ENCODE peak calls at places on chromosome 22, in nine cellular contexts. One of them, this sample, is unnamed. For H3K4me1 and H3K36me3, the result is how much of the 10 kb centered on the place peaks cover.

GRCh38 chr22:48690583-48691317 is 1136.9 kb downstream of the BRD1 start:
- DNase-seq in esophagus squamous epithelium: no peak
- DNase-seq in stomach: no peak
- DNase-seq in GM23338: no peak
- DNase-seq in tibial artery: no peak
- DNase-seq in sigmoid colon: no peak
- DNase-seq in K562: no peak
- DNase-seq in cardiac muscle cell: no peak
- DNase-seq in psoas muscle: no peak
- DNase-seq in this sample: no peak

GRCh38 chr22:28976588-28976987 is 85.0 kb downstream of the C22orf31 start:
- DNase-seq in cardiac muscle cell: peak
- DNase-seq in K562: no peak
- DNase-seq in stomach: no peak
- DNase-seq in sigmoid colon: no peak
- DNase-seq in GM23338: no peak
- DNase-seq in esophagus squamous epithelium: no peak
- DNase-seq in tibial artery: no peak
- DNase-seq in psoas muscle: no peak
- DNase-seq in this sample: no peak

GRCh38 chr22:49392247-49392646 is 435.4 kb downstream of the BRD1 start:
- DNase-seq in stomach: no peak
- DNase-seq in tibial artery: no peak
- DNase-seq in cardiac muscle cell: no peak
- DNase-seq in psoas muscle: no peak
- DNase-seq in sigmoid colon: peak
- DNase-seq in GM23338: no peak
- DNase-seq in K562: no peak
- DNase-seq in esophagus squamous epithelium: no peak
- DNase-seq in this sample: no peak

GRCh38 chr22:44497218-44497903 is 672 bp downstream of the RTL6 start:
- DNase-seq in psoas muscle: peak
- DNase-seq in cardiac muscle cell: peak
- DNase-seq in GM23338: peak
- DNase-seq in sigmoid colon: peak
- DNase-seq in stomach: no peak
- DNase-seq in K562: peak
- DNase-seq in esophagus squamous epithelium: no peak
- DNase-seq in tibial artery: no peak
- DNase-seq in this sample: peak

GRCh38 chr22:37486224-37486845 is at the start of gene MFNG:
- DNase-seq in sigmoid colon: peak
- DNase-seq in stomach: peak
- DNase-seq in cardiac muscle cell: peak
- DNase-seq in psoas muscle: peak
- DNase-seq in tibial artery: peak
- DNase-seq in K562: peak
- DNase-seq in GM23338: peak
- DNase-seq in esophagus squamous epithelium: peak
- DNase-seq in this sample: peak

GRCh38 chr22:30127749-30128166 is 47.5 kb downstream of the HORMAD2 start:
- DNase-seq in K562: no peak
- DNase-seq in GM23338: no peak
- DNase-seq in psoas muscle: no peak
- DNase-seq in cardiac muscle cell: peak
- DNase-seq in sigmoid colon: no peak
- DNase-seq in stomach: no peak
- DNase-seq in tibial artery: no peak
- DNase-seq in esophagus squamous epithelium: no peak
- DNase-seq in this sample: no peak

GRCh38 chr22:20128902-20129746 is 2.5 kb upstream of the ZDHHC8 start:
- DNase-seq in sigmoid colon: no peak
- DNase-seq in GM23338: peak
- DNase-seq in cardiac muscle cell: peak
- DNase-seq in K562: peak
- DNase-seq in esophagus squamous epithelium: no peak
- DNase-seq in stomach: peak
- DNase-seq in tibial artery: no peak
- DNase-seq in psoas muscle: no peak
- DNase-seq in this sample: no peak

GRCh38 chr22:20553947-20554741 is 46.7 kb downstream of the MED15 start:
- DNase-seq in esophagus squamous epithelium: no peak
- DNase-seq in sigmoid colon: peak
- DNase-seq in K562: no peak
- DNase-seq in stomach: no peak
- DNase-seq in psoas muscle: no peak
- DNase-seq in GM23338: no peak
- DNase-seq in tibial artery: no peak
- DNase-seq in cardiac muscle cell: no peak
- DNase-seq in this sample: no peak

GRCh38 chr22:49169074-49169744 is 658.5 kb downstream of the BRD1 start:
- DNase-seq in tibial artery: no peak
- DNase-seq in GM23338: no peak
- DNase-seq in cardiac muscle cell: no peak
- DNase-seq in esophagus squamous epithelium: no peak
- DNase-seq in stomach: no peak
- DNase-seq in psoas muscle: no peak
- DNase-seq in sigmoid colon: no peak
- DNase-seq in K562: no peak
- DNase-seq in this sample: peak

GRCh38 chr22:30301995-30302809 is 12.9 kb upstream of the CASTOR1 start:
- DNase-seq in GM23338: no peak
- DNase-seq in sigmoid colon: peak
- DNase-seq in cardiac muscle cell: peak
- DNase-seq in esophagus squamous epithelium: no peak
- DNase-seq in K562: no peak
- DNase-seq in tibial artery: no peak
- DNase-seq in stomach: peak
- DNase-seq in psoas muscle: no peak
- DNase-seq in this sample: no peak

GRCh38 chr22:30444632-30445437 is 19.3 kb downstream of the MTFP1 start:
- DNase-seq in esophagus squamous epithelium: no peak
- DNase-seq in tibial artery: no peak
- DNase-seq in psoas muscle: no peak
- DNase-seq in cardiac muscle cell: peak
- DNase-seq in sigmoid colon: no peak
- DNase-seq in K562: peak
- DNase-seq in stomach: peak
- DNase-seq in GM23338: peak
- DNase-seq in this sample: peak

GRCh38 chr22:22771696-22772377 is 115.8 kb upstream of the IGLL5 start:
- DNase-seq in GM23338: no peak
- DNase-seq in K562: no peak
- DNase-seq in stomach: no peak
- DNase-seq in esophagus squamous epithelium: no peak
- DNase-seq in psoas muscle: no peak
- DNase-seq in tibial artery: peak
- DNase-seq in sigmoid colon: no peak
- DNase-seq in cardiac muscle cell: no peak
- DNase-seq in this sample: peak

GRCh38 chr22:22773979-22774738 is 113.5 kb upstream of the IGLL5 start:
- DNase-seq in cardiac muscle cell: no peak
- DNase-seq in GM23338: no peak
- DNase-seq in tibial artery: peak
- DNase-seq in stomach: no peak
- DNase-seq in sigmoid colon: no peak
- DNase-seq in esophagus squamous epithelium: no peak
- DNase-seq in psoas muscle: no peak
- DNase-seq in K562: no peak
- DNase-seq in this sample: no peak

GRCh38 chr22:22772396-22772795 is 115.2 kb upstream of the IGLL5 start:
- DNase-seq in K562: no peak
- DNase-seq in tibial artery: peak
- DNase-seq in esophagus squamous epithelium: no peak
- DNase-seq in cardiac muscle cell: no peak
- DNase-seq in sigmoid colon: no peak
- DNase-seq in psoas muscle: no peak
- DNase-seq in GM23338: peak
- DNase-seq in stomach: no peak
- DNase-seq in this sample: no peak

GRCh38 chr22:22772883-22773282 is 114.7 kb upstream of the IGLL5 start:
- DNase-seq in esophagus squamous epithelium: no peak
- DNase-seq in psoas muscle: no peak
- DNase-seq in GM23338: no peak
- DNase-seq in cardiac muscle cell: no peak
- DNase-seq in tibial artery: no peak
- DNase-seq in stomach: no peak
- DNase-seq in K562: no peak
- DNase-seq in sigmoid colon: no peak
- DNase-seq in this sample: no peak

GRCh38 chr22:22773427-22773826 is 114.2 kb upstream of the IGLL5 start:
- DNase-seq in stomach: no peak
- DNase-seq in GM23338: no peak
- DNase-seq in esophagus squamous epithelium: no peak
- DNase-seq in sigmoid colon: no peak
- DNase-seq in cardiac muscle cell: no peak
- DNase-seq in tibial artery: no peak
- DNase-seq in psoas muscle: no peak
- DNase-seq in K562: no peak
- DNase-seq in this sample: no peak
- H3K4me1 ChIP-seq in stomach: under half
- H3K4me1 ChIP-seq in GM23338: under half
- H3K4me1 ChIP-seq in esophagus squamous epithelium: under half
- H3K4me1 ChIP-seq in sigmoid colon: under half
- H3K4me1 ChIP-seq in cardiac muscle cell: under half
- H3K4me1 ChIP-seq in tibial artery: under half
- H3K4me1 ChIP-seq in psoas muscle: under half
- H3K4me1 ChIP-seq in K562: under half
- H3K4me1 ChIP-seq in this sample: under half

GRCh38 chr22:46357711-46358505 is 22.4 kb downstream of the TRMU start:
- DNase-seq in sigmoid colon: no peak
- DNase-seq in cardiac muscle cell: no peak
- DNase-seq in GM23338: no peak
- DNase-seq in psoas muscle: no peak
- DNase-seq in stomach: no peak
- DNase-seq in K562: no peak
- DNase-seq in tibial artery: no peak
- DNase-seq in esophagus squamous epithelium: no peak
- DNase-seq in this sample: peak
- H3K36me3 ChIP-seq in sigmoid colon: under half
- H3K36me3 ChIP-seq in cardiac muscle cell: under half
- H3K36me3 ChIP-seq in GM23338: under half
- H3K36me3 ChIP-seq in psoas muscle: under half
- H3K36me3 ChIP-seq in stomach: half or more
- H3K36me3 ChIP-seq in K562: under half
- H3K36me3 ChIP-seq in tibial artery: half or more
- H3K36me3 ChIP-seq in esophagus squamous epithelium: under half
- H3K36me3 ChIP-seq in this sample: under half

GRCh38 chr22:39068033-39068785 is 8.9 kb upstream of the APOBEC3G start:
- DNase-seq in esophagus squamous epithelium: no peak
- DNase-seq in cardiac muscle cell: no peak
- DNase-seq in psoas muscle: no peak
- DNase-seq in K562: no peak
- DNase-seq in tibial artery: no peak
- DNase-seq in GM23338: no peak
- DNase-seq in stomach: no peak
- DNase-seq in sigmoid colon: no peak
- DNase-seq in this sample: peak
- H3K4me1 ChIP-seq in esophagus squamous epithelium: under half
- H3K4me1 ChIP-seq in cardiac muscle cell: under half
- H3K4me1 ChIP-seq in psoas muscle: under half
- H3K4me1 ChIP-seq in K562: under half
- H3K4me1 ChIP-seq in tibial artery: under half
- H3K4me1 ChIP-seq in GM23338: under half
- H3K4me1 ChIP-seq in stomach: under half
- H3K4me1 ChIP-seq in sigmoid colon: under half
- H3K4me1 ChIP-seq in this sample: under half

GRCh38 chr22:27063381-27063780 is 406.0 kb downstream of the MIAT start:
- DNase-seq in tibial artery: no peak
- DNase-seq in cardiac muscle cell: peak
- DNase-seq in esophagus squamous epithelium: no peak
- DNase-seq in GM23338: no peak
- DNase-seq in K562: no peak
- DNase-seq in psoas muscle: no peak
- DNase-seq in stomach: no peak
- DNase-seq in sigmoid colon: no peak
- DNase-seq in this sample: no peak

GRCh38 chr22:27062857-27063256 is 405.5 kb downstream of the MIAT start:
- DNase-seq in stomach: no peak
- DNase-seq in GM23338: no peak
- DNase-seq in esophagus squamous epithelium: no peak
- DNase-seq in tibial artery: no peak
- DNase-seq in sigmoid colon: no peak
- DNase-seq in cardiac muscle cell: no peak
- DNase-seq in psoas muscle: no peak
- DNase-seq in K562: no peak
- DNase-seq in this sample: no peak

GRCh38 chr22:27063841-27064240 is 406.5 kb downstream of the MIAT start:
- DNase-seq in GM23338: no peak
- DNase-seq in sigmoid colon: no peak
- DNase-seq in esophagus squamous epithelium: no peak
- DNase-seq in K562: no peak
- DNase-seq in tibial artery: no peak
- DNase-seq in stomach: no peak
- DNase-seq in psoas muscle: no peak
- DNase-seq in cardiac muscle cell: no peak
- DNase-seq in this sample: no peak

GRCh38 chr22:27057717-27058116 is 400.3 kb downstream of the MIAT start:
- DNase-seq in tibial artery: no peak
- DNase-seq in psoas muscle: no peak
- DNase-seq in stomach: no peak
- DNase-seq in GM23338: no peak
- DNase-seq in sigmoid colon: no peak
- DNase-seq in esophagus squamous epithelium: no peak
- DNase-seq in cardiac muscle cell: no peak
- DNase-seq in K562: no peak
- DNase-seq in this sample: no peak

DNA sequence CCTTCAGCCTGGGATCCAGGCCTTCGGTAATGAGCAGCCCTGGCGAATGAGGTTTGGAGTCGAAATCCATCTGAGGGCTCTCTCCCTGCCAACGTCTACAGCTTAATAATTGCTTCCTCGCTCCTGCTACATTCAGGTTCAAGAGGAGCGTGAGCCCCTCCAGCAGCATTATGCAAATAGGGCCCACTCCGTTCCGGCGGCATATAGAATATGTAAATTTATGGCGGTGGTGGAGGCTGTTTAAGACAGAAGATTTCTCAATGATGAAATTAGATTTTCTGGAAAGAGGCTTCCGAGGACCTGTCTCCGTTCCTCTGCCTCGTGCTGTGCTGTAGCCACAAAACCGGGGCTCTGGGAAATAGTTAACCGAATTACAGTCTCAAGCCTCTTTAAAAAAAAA is 402.8 kb downstream of the MIAT start:
- DNase-seq in psoas muscle: no peak
- DNase-seq in esophagus squamous epithelium: no peak
- DNase-seq in stomach: no peak
- DNase-seq in K562: no peak
- DNase-seq in cardiac muscle cell: no peak
- DNase-seq in sigmoid colon: no peak
- DNase-seq in tibial artery: no peak
- DNase-seq in GM23338: no peak
- DNase-seq in this sample: no peak
- H3K36me3 ChIP-seq in psoas muscle: under half
- H3K36me3 ChIP-seq in esophagus squamous epithelium: under half
- H3K36me3 ChIP-seq in stomach: under half
- H3K36me3 ChIP-seq in K562: under half
- H3K36me3 ChIP-seq in cardiac muscle cell: under half
- H3K36me3 ChIP-seq in sigmoid colon: under half
- H3K36me3 ChIP-seq in tibial artery: under half
- H3K36me3 ChIP-seq in GM23338: under half
- H3K36me3 ChIP-seq in this sample: under half

This sample was measured in kidney.